ENCODE peak calls at places on chromosomes 7 and 10, in nine cellular contexts. W is SK-N-SH, R is breast epithelium, B is transverse colon, J is colonic mucosa, G is esophagus squamous epithelium, C is AG04450, H is K562, A is fibroblast of mammary gland. Z is an unnamed sample.

GRCh38 chr10:124064676-124065075 is 28.7 kb downstream of the CHST15 start:
- DNase-seq in W (no peak), R (no peak), B (no peak), J (no peak), G (no peak), C (no peak), H (no peak), A (no peak), Z (peak)

GRCh38 chr7:120060283-120060682 is 212.7 kb upstream of the KCND2 start:
- DNase-seq in W (no peak), R (no peak), B (no peak), J (no peak), G (no peak), C (no peak), H (no peak), A (peak), Z (no peak)

GRCh38 chr7:105623378-105623777 is 42.1 kb upstream of the EFCAB10 start:
- DNase-seq in W (no peak), R (no peak), B (no peak), J (no peak), G (no peak), C (no peak), H (no peak), A (no peak), Z (no peak)

GRCh38 chr10:125521721-125522680 is 161.0 kb downstream of the TEX36 start:
- DNase-seq in W (peak), R (no peak), B (no peak), J (no peak), G (no peak), C (no peak), H (peak), A (no peak), Z (peak)

GRCh38 chr7:152366662-152367061 is 69.1 kb downstream of the KMT2C start:
- DNase-seq in W (no peak), R (no peak), B (peak), J (peak), G (no peak), C (no peak), H (no peak), A (no peak), Z (no peak)

GRCh38 chr10:82267014-82267413 is 392.0 kb downstream of the NRG3 start:
- DNase-seq in W (no peak), R (no peak), B (no peak), J (no peak), G (no peak), C (no peak), H (no peak), A (peak), Z (no peak)

GRCh38 chr7:146175716-146176115 is 59.1 kb downstream of the CNTNAP2 start:
- DNase-seq in W (no peak), R (no peak), B (no peak), J (no peak), G (no peak), C (no peak), H (no peak), A (no peak), Z (no peak)

GRCh38 chr10:93752761-93753160 is 5.0 kb upstream of the LGI1 start:
- DNase-seq in W (no peak), R (no peak), B (no peak), J (no peak), G (no peak), C (no peak), H (no peak), A (peak), Z (no peak)

GRCh38 chr10:121285797-121286196 is 312.4 kb downstream of the FGFR2 start:
- DNase-seq in W (peak), R (no peak), B (no peak), J (no peak), G (no peak), C (no peak), H (no peak), A (no peak), Z (no peak)

GRCh38 chr7:22660732-22661131 is 66.3 kb upstream of the IL6 start:
- DNase-seq in W (no peak), R (no peak), B (no peak), J (no peak), G (no peak), C (no peak), H (no peak), A (no peak), Z (peak)

GRCh38 chr10:16995867-16996529 is 133.6 kb downstream of the CUBN start:
- DNase-seq in W (no peak), R (no peak), B (no peak), J (no peak), G (no peak), C (no peak), H (peak), A (peak), Z (peak)

GRCh38 chr10:68474021-68474420 is 2.2 kb upstream of the DNA2 start:
- DNase-seq in W (no peak), R (no peak), B (no peak), J (no peak), G (no peak), C (no peak), H (no peak), A (no peak), Z (no peak)

GRCh38 chr7:25759281-25759680 is 392.7 kb upstream of the NFE2L3 start:
- DNase-seq in W (no peak), R (no peak), B (no peak), J (no peak), G (no peak), C (no peak), H (no peak), A (no peak), Z (no peak)

GRCh38 chr10:68987611-68988010 is 992 bp upstream of the KIFBP start:
- DNase-seq in W (no peak), R (no peak), B (no peak), J (no peak), G (no peak), C (no peak), H (no peak), A (no peak), Z (no peak)

GRCh38 chr10:61136151-61136550 is 192.2 kb upstream of the RHOBTB1 start:
- DNase-seq in W (no peak), R (no peak), B (no peak), J (no peak), G (no peak), C (no peak), H (no peak), A (no peak), Z (no peak)

GRCh38 chr10:47152861-47153349 is 147.1 kb upstream of the GDF10 start:
- DNase-seq in W (no peak), R (no peak), B (no peak), J (no peak), G (no peak), C (no peak), H (no peak), A (peak), Z (peak)

GRCh38 chr7:2979951-2980350 is 63.7 kb downstream of the CARD11 start:
- DNase-seq in W (no peak), R (no peak), B (no peak), J (no peak), G (no peak), C (no peak), H (no peak), A (no peak), Z (no peak)

GRCh38 chr10:1552881-1553595 is 184.3 kb downstream of the ADARB2 start:
- DNase-seq in W (no peak), R (peak), B (no peak), J (no peak), G (no peak), C (no peak), H (no peak), A (no peak), Z (no peak)

DNA sequence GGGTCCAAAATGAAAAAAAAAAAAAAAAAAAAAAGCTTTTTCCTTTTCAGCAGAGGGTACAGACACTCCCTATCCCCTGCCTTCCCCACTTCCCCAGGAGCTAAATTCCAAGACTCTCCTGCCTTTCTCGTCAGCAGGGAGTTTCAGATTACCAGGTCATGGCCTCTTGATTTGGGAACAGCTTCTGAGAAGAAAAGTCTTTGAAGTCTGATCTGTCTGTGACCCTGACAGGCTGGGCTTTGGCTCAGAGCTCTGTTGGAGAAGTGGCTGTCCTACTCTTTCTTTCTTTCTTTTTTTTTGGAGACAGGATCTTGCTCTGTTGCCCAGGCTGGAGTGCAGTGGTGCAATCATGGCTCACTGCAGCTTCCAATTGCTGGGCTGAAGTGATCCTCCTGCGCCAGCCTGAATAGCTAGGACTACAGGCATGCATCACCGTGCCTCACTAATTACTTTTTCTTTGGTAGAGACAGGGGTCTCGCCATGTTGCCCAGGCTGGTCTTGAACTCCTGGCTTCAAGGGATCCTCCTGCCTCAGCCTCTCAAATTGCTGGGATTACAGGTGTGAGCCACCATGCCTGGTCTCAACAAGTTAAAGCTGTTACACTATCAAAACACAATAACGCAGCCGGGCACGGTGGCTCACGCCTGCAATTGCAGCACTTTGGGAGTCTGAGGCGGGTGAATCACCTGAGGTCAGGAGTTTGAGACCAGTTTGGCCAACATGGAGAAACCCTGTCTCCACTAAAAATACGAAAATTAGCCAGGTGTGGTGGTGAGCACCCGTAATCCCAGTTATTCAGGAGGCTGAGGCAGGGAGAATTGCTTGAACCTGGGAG is 59.9 kb downstream of the COL26A1 start:
- DNase-seq in W (no peak), R (no peak), B (no peak), J (no peak), G (no peak), C (no peak), H (no peak), A (no peak), Z (no peak)
- H3K4me3 ChIP-seq in W (no peak), R (no peak), B (no peak), J (no peak), G (no peak), C (no peak), H (no peak), A (no peak), Z (no peak)

DNA sequence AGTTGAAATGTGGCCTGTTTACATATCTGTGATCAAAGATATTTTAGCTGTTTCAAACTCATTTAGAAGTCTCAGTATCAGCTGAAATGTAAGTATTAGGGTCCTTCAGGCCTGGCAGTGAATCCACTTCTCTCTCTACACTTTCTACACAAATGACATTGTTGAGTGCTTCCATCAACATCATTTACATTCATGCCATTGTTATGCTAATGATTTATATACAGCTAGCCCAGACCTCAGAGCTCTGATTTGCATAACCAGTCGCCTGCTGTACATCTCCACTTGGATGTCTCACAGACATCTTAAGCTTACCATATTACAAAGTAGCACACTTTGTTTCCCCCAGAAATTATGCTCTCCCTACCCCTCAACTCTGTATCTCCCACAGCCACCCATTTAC is 71.6 kb downstream of the GSDME start:
- DNase-seq in W (no peak), R (no peak), B (no peak), J (no peak), G (no peak), C (no peak), H (no peak), A (no peak), Z (no peak)
- H3K4me3 ChIP-seq in W (no peak), R (no peak), B (no peak), J (no peak), G (no peak), C (no peak), H (no peak), A (no peak), Z (no peak)

DNA sequence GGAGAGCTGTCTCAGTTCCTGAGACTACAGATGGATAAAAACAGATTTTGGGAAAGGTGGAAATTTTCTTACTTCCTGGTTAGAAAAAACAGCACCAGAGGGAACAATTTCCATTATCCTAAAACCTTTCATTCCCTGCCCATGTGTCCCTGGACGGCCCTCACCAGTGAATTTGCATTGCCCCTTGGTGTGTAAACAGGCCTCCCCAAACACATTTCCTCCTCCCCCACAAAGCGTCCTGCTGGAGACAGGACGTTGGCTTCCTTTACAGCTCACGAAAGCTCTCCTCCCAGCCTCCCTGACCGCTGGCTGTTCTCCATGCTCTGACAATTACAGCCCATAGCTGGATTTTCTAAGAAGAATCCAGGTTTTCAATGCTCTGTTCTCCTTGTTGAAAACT is 724.2 kb upstream of the CELF2 start:
- DNase-seq in W (no peak), R (no peak), B (no peak), J (no peak), G (no peak), C (no peak), H (no peak), A (peak), Z (no peak)
- H3K4me3 ChIP-seq in W (no peak), R (peak), B (no peak), J (no peak), G (no peak), C (no peak), H (no peak), A (no peak), Z (no peak)

DNA sequence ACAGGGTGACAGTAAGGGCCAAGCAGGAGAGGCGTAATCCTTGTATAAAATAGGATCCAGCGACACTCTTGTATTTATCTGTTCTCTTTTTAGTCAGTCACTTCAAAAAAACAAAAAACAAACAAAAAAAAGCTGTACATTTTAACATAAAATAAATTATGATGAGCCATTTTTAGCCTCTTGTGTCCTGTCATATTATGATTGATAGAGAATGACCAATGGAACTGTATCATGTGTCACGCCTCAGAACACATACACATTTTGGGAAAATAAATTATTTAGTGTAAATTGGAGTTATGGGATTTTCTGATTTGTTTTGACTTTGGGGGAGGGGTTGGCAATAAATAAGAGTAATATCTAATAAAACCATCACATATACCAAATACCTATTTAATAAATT is 79.3 kb upstream of the SAMD8 start:
- DNase-seq in W (no peak), R (no peak), B (no peak), J (no peak), G (no peak), C (no peak), H (no peak), A (no peak), Z (no peak)
- H3K4me3 ChIP-seq in W (no peak), R (no peak), B (no peak), J (no peak), G (no peak), C (no peak), H (no peak), A (no peak), Z (no peak)

GRCh38 chr10:75231672-75232581 is 3.8 kb downstream of the COMTD1 start:
- DNase-seq in W (no peak), R (no peak), B (no peak), J (no peak), G (no peak), C (no peak), H (no peak), A (no peak), Z (no peak)

GRCh38 chr10:75235375-75236177 is at the start of gene COMTD1:
- DNase-seq in W (peak), R (peak), B (peak), J (peak), G (peak), C (peak), H (peak), A (peak), Z (peak)

GRCh38 chr10:75234683-75235374 is 928 bp downstream of the COMTD1 start:
- DNase-seq in W (peak), R (no peak), B (peak), J (no peak), G (no peak), C (no peak), H (peak), A (no peak), Z (no peak)

GRCh38 chr10:75234017-75234682 is 1.6 kb downstream of the COMTD1 start:
- DNase-seq in W (peak), R (peak), B (peak), J (peak), G (peak), C (peak), H (peak), A (peak), Z (peak)

GRCh38 chr10:75233444-75234016 is 2.2 kb downstream of the COMTD1 start:
- DNase-seq in W (peak), R (no peak), B (no peak), J (peak), G (no peak), C (no peak), H (no peak), A (no peak), Z (no peak)
- H3K4me3 ChIP-seq in W (no peak), R (peak), B (no peak), J (peak), G (peak), C (no peak), H (peak), A (no peak), Z (peak)

GRCh38 chr7:130299909-130300308 is 6.9 kb downstream of the CPA4 start:
- DNase-seq in W (no peak), R (no peak), B (no peak), J (no peak), G (no peak), C (no peak), H (no peak), A (no peak), Z (no peak)

GRCh38 chr7:130298927-130299326 is 6.0 kb downstream of the CPA4 start:
- DNase-seq in W (no peak), R (no peak), B (peak), J (no peak), G (no peak), C (no peak), H (no peak), A (no peak), Z (no peak)

GRCh38 chr7:130296221-130296951 is 3.4 kb downstream of the CPA4 start:
- DNase-seq in W (no peak), R (no peak), B (no peak), J (no peak), G (no peak), C (no peak), H (no peak), A (no peak), Z (no peak)

GRCh38 chr7:130297628-130298027 is 4.7 kb downstream of the CPA4 start:
- DNase-seq in W (no peak), R (no peak), B (no peak), J (no peak), G (no peak), C (no peak), H (no peak), A (no peak), Z (no peak)

DNA sequence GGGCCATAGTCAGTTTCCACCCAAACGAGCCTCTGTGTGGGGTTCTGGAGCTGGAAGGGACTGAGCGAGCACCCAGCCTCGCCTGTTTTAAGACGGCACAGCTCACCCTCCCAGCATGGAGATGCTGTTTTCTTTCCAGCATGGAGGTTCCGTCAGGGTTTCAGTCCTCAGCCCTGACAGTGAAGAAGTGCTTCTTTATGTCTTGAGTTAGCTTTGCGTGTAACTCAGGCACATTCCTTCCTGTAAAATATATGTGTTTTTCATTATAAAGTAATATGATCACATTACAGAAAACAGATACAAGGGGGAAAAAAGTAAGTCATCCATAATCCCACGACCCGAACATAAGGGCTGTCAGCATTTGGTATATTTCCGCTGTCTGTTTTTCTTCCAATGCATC is 5.1 kb downstream of the CPA4 start:
- DNase-seq in W (no peak), R (no peak), B (no peak), J (no peak), G (no peak), C (no peak), H (no peak), A (no peak), Z (no peak)
- H3K4me3 ChIP-seq in W (no peak), R (no peak), B (no peak), J (no peak), G (no peak), C (no peak), H (no peak), A (no peak), Z (no peak)

GRCh38 chr7:80630611-80631010 is 7.8 kb upstream of the CD36 start:
- DNase-seq in W (no peak), R (no peak), B (no peak), J (no peak), G (no peak), C (no peak), H (no peak), A (peak), Z (no peak)
- H3K4me3 ChIP-seq in W (no peak), R (peak), B (no peak), J (no peak), G (no peak), C (no peak), H (no peak), A (no peak), Z (no peak)

DNA sequence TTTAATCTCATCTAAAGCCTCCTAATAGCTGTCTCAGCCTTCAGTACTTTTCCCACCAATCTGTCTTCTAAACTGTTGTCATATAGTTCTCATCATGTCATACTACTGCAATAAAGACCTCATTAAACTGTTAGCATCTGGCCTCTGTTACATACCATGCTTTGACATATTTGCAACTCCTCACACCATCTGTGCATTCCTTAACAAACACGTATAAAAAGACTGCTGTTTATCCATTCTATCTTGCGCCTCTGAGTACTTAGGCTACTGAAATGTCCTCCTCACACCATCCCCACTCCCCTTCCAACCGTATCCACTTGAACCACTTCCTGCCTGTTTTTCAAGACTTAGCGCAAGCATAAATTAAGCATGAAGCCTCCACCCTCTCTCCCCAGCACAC is 41.6 kb downstream of the SLC16A9 start:
- DNase-seq in W (no peak), R (no peak), B (no peak), J (no peak), G (no peak), C (no peak), H (no peak), A (no peak), Z (peak)
- H3K4me3 ChIP-seq in W (no peak), R (no peak), B (no peak), J (no peak), G (no peak), C (no peak), H (no peak), A (no peak), Z (no peak)

GRCh38 chr10:6300106-6300783 is 97.5 kb downstream of the PFKFB3 start:
- DNase-seq in W (no peak), R (no peak), B (peak), J (no peak), G (no peak), C (peak), H (no peak), A (peak), Z (peak)
- H3K4me3 ChIP-seq in W (no peak), R (no peak), B (no peak), J (no peak), G (no peak), C (no peak), H (no peak), A (no peak), Z (no peak)

GRCh38 chr7:27245124-27245797 is 2.7 kb downstream of the EVX1 start:
- DNase-seq in W (peak), R (no peak), B (no peak), J (no peak), G (no peak), C (no peak), H (no peak), A (no peak), Z (no peak)
- H3K4me3 ChIP-seq in W (no peak), R (peak), B (no peak), J (peak), G (no peak), C (no peak), H (no peak), A (no peak), Z (no peak)

Z was measured in Jurkat, Clone E6-1.